ENCODE peak calls at places on chromosomes 3 and 15, in nine cellular contexts. O, I, K, R, C, Z, L, G and S are unnamed samples.

GRCh38 chr3:50410593-50411139 is 51.3 kb upstream of the TMEM115 start:
- DNase-seq in O (no peak), I (no peak), K (no peak), R (no peak), C (no peak), Z (no peak), L (no peak), G (no peak), S (no peak)

GRCh38 chr3:135135445-135135844 is 340.4 kb downstream of the EPHB1 start:
- DNase-seq in O (no peak), I (no peak), K (no peak), R (no peak), C (no peak), Z (no peak), L (no peak), G (no peak), S (no peak)

GRCh38 chr3:38111696-38112377 is 25.1 kb downstream of the ACAA1 start:
- DNase-seq in O (no peak), I (peak), K (no peak), R (peak), C (no peak), Z (no peak), L (no peak), G (no peak), S (no peak)

GRCh38 chr15:84731774-84732173 is 15.8 kb upstream of the SEC11A start:
- DNase-seq in O (no peak), I (no peak), K (no peak), R (no peak), C (no peak), Z (no peak), L (no peak), G (no peak), S (no peak)

GRCh38 chr15:61983087-61983486 is 77.2 kb downstream of the VPS13C start:
- DNase-seq in O (no peak), I (no peak), K (no peak), R (no peak), C (peak), Z (no peak), L (no peak), G (no peak), S (no peak)

GRCh38 chr3:18946524-18946923 is 201.8 kb upstream of the KCNH8 start:
- DNase-seq in O (no peak), I (no peak), K (no peak), R (no peak), C (peak), Z (no peak), L (no peak), G (peak), S (no peak)

GRCh38 chr3:189787622-189788021 is 156.4 kb downstream of the TP63 start:
- DNase-seq in O (no peak), I (no peak), K (no peak), R (no peak), C (peak), Z (no peak), L (no peak), G (no peak), S (no peak)

GRCh38 chr3:188950832-188951489 is 220.8 kb upstream of the TPRG1 start:
- DNase-seq in O (no peak), I (peak), K (no peak), R (no peak), C (peak), Z (peak), L (no peak), G (no peak), S (no peak)

GRCh38 chr3:63945558-63946096 is 33.4 kb upstream of the SCAANT1 start:
- DNase-seq in O (no peak), I (no peak), K (no peak), R (no peak), C (no peak), Z (no peak), L (no peak), G (no peak), S (no peak)

GRCh38 chr3:53083949-53084309 is 38.1 kb upstream of the SFMBT1 start:
- DNase-seq in O (no peak), I (no peak), K (no peak), R (no peak), C (no peak), Z (no peak), L (no peak), G (no peak), S (no peak)

DNA sequence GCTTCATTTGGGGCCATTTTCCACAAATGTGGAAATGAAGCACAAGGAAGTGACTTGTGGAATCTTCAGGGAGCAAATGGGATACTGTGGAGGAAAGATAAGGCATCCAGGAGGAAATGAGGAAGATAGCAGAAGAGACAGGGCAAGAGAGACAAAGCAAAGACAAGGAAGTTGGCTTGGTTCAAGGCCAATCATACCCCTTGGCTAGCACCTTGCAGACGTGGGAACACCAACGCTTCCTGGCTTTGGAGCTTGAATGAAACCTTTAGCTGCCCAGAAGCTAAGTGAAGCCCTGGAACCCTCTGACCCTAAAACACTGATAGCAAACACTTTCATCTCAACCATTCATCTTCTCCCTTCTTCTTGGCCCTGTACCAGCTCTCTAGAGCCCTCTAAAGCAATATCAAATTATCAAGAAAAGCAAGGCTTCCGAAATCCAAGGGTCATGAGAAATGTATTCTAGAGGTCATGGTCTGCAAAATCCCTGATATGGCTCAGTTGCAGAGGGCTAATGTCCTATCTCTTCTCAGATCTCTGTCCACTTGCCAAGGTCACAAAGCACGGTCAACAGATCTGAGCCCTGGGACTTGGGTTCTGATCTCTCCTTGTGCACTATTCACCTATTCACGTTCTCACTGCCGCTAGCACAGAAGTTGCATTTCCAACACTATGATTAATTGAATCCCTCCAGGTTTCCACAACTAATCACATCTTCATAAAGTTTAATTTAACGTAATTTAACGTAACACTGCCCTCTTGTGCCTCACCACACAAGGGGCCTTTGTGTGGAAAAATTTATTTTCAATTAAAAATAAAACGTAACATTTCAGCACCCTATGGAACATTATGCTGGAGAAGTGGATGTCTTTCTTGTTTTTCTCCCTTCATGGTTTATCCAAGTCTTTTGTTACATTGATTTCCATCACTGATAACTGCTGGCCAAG is 557.6 kb upstream of the ADAMTS9 start:
- DNase-seq in O (no peak), I (no peak), K (no peak), R (no peak), C (peak), Z (no peak), L (no peak), G (no peak), S (no peak)
- TF ChIP-seq CTCF in O (no peak), I (no peak), K (no peak), R (peak), C (peak), Z (peak), L (no peak), G (peak), S (peak)

DNA sequence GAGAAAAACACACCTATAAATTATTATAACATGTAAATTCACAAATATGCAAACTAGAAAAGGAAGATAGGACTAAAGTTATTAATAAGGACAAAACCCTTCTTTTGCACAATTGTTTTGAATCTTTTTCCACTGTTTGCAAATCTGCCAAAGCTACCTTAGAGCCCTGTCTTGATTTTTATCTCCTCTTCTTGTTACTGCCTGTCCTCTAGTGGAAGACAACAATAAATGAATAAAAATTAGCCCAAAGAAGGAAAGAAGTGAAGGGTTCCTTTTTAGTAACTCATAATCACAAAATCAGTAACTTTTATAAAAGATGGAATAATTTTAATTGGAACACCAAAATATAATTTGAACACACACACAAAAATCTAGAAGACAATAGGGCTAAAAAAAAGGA is 2.7 kb downstream of the CD200R1 start:
- DNase-seq in O (no peak), I (no peak), K (no peak), R (no peak), C (no peak), Z (no peak), L (no peak), G (no peak), S (no peak)
- TF ChIP-seq CTCF in O (no peak), I (no peak), K (peak), R (no peak), C (no peak), Z (no peak), L (no peak), G (no peak), S (no peak)

GRCh38 chr3:36124118-36124796 is 256.0 kb upstream of the STAC start:
- DNase-seq in O (peak), I (no peak), K (no peak), R (no peak), C (peak), Z (no peak), L (peak), G (peak), S (peak)
- TF ChIP-seq CTCF in O (no peak), I (no peak), K (peak), R (peak), C (peak), Z (no peak), L (peak), G (peak), S (peak)

GRCh38 chr15:63010920-63011693 is 31.4 kb upstream of the TPM1 start:
- DNase-seq in O (no peak), I (no peak), K (no peak), R (no peak), C (no peak), Z (no peak), L (no peak), G (no peak), S (no peak)
- TF ChIP-seq CTCF in O (no peak), I (no peak), K (no peak), R (no peak), C (no peak), Z (no peak), L (no peak), G (no peak), S (no peak)

GRCh38 chr15:65008989-65009388 is 19.3 kb upstream of the SPG21 start:
- DNase-seq in O (no peak), I (no peak), K (no peak), R (no peak), C (peak), Z (no peak), L (no peak), G (no peak), S (no peak)
- TF ChIP-seq CTCF in O (no peak), I (no peak), K (peak), R (no peak), C (no peak), Z (no peak), L (no peak), G (peak), S (no peak)

DNA sequence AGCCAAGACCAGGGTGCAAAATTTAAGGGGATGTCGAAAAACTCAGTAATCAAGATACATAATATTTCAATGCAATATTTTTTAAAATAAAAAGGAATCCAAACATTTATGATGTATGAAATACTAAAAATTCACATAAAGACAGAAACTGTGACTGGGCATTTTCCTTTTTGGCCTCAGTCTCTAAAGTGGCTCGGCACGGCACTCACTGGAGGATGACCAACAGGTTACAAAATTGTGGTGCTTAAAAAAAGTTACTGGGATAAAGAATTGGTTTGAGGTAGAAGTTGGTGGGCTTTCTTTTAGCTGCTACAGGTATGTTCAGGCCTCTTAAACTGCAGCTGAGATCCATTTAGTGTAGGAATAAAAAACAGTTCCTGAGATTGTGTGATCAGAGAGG is 45.7 kb downstream of the HES1 start:
- DNase-seq in O (no peak), I (no peak), K (no peak), R (no peak), C (no peak), Z (no peak), L (no peak), G (no peak), S (no peak)
- TF ChIP-seq CTCF in O (no peak), I (no peak), K (no peak), R (no peak), C (no peak), Z (no peak), L (no peak), G (no peak), S (no peak)

GRCh38 chr15:58556541-58556940 is 124.8 kb downstream of the LIPC start:
- DNase-seq in O (no peak), I (no peak), K (no peak), R (no peak), C (no peak), Z (no peak), L (no peak), G (no peak), S (no peak)

GRCh38 chr15:58559904-58560588 is 128.3 kb downstream of the LIPC start:
- DNase-seq in O (no peak), I (no peak), K (no peak), R (no peak), C (no peak), Z (no peak), L (no peak), G (no peak), S (no peak)

GRCh38 chr15:58561321-58561720 is 129.5 kb downstream of the LIPC start:
- DNase-seq in O (no peak), I (no peak), K (no peak), R (no peak), C (no peak), Z (no peak), L (no peak), G (no peak), S (no peak)

GRCh38 chr15:58556028-58556361 is 124.2 kb downstream of the LIPC start:
- DNase-seq in O (no peak), I (no peak), K (no peak), R (no peak), C (no peak), Z (no peak), L (no peak), G (no peak), S (no peak)

GRCh38 chr15:58558777-58559176 is 127.0 kb downstream of the LIPC start:
- DNase-seq in O (no peak), I (no peak), K (no peak), R (no peak), C (no peak), Z (no peak), L (no peak), G (no peak), S (no peak)
- TF ChIP-seq CTCF in O (no peak), I (no peak), K (no peak), R (peak), C (no peak), Z (no peak), L (no peak), G (no peak), S (no peak)